ENCODE peak calls at places on chromosome 11, in ten cellular contexts. Z is lung, H is esophagus squamous epithelium, Q is AG10803, V is cardiac muscle cell, F is GM23338, M is lower leg skin, Y is lower lobe of right lung, L is fibroblast of villous mesenchyme, G is heart right ventricle. I is an unnamed sample.

GRCh38 chr11:126080206-126080941 is 17.7 kb upstream of the CDON start:
- DNase-seq in V (no peak), Z (no peak), L (no peak), Y (no peak), F (no peak), M (no peak), G (no peak), Q (no peak), H (no peak), I (no peak)

GRCh38 chr11:1608363-1608762 is at the start of gene KRTAP5-3:
- DNase-seq in Q (no peak), G (no peak), H (no peak), Y (no peak), M (no peak), Z (no peak), F (no peak), V (no peak), L (no peak), I (no peak)

GRCh38 chr11:121722431-121723256 is 269.9 kb upstream of the SORL1-AS1 start:
- DNase-seq in G (peak; percentile 80), H (no peak), F (peak; percentile 90), Z (peak; percentile 44), M (peak; percentile 73), Y (peak; percentile 52), Q (peak; percentile 86), V (peak; percentile 80), L (peak; percentile 82), I (no peak)

GRCh38 chr11:12989428-12990242 is 19.5 kb upstream of the RASSF10 start:
- DNase-seq in F (no peak), H (no peak), V (no peak), Q (no peak), M (no peak), Y (no peak), G (no peak), Z (no peak), L (no peak), I (peak; percentile 30)

GRCh38 chr11:126102436-126102894 is 39.8 kb upstream of the CDON start:
- DNase-seq in Y (peak; percentile 83), L (no peak), F (no peak), G (peak; percentile 33), M (no peak), Q (peak; percentile 12), V (peak; percentile 79), H (no peak), Z (peak; percentile 72), I (peak; percentile 53)

GRCh38 chr11:111086058-111086457 is 159.5 kb upstream of the POU2AF2 start:
- DNase-seq in M (no peak), L (no peak), Q (no peak), F (peak; percentile 21), H (no peak), Y (no peak), G (no peak), V (no peak), Z (no peak), I (peak; percentile 18)

GRCh38 chr11:33125611-33126010 is 35.7 kb downstream of the CSTF3 start:
- DNase-seq in Y (no peak), V (no peak), L (no peak), Q (no peak), G (no peak), F (peak; percentile 40), M (no peak), Z (no peak), H (no peak), I (no peak)

GRCh38 chr11:73280606-73281005 is 8.5 kb downstream of the P2RY6 start:
- DNase-seq in G (peak; percentile 40), H (no peak), F (no peak), Y (no peak), Q (no peak), V (no peak), M (no peak), L (no peak), Z (no peak), I (no peak)

GRCh38 chr11:69436041-69436982 is 45.2 kb upstream of the LINC01488 start:
- DNase-seq in Q (no peak), F (no peak), H (no peak), V (no peak), M (no peak), Y (peak; percentile 42), Z (no peak), L (no peak), G (no peak), I (no peak)

GRCh38 chr11:68896171-68896959 is 7.3 kb downstream of the MRPL21 start:
- DNase-seq in Y (no peak), L (no peak), Q (no peak), V (no peak), F (no peak), H (no peak), M (no peak), G (no peak), Z (no peak), I (no peak)

GRCh38 chr11:92163879-92164278 is 60.7 kb upstream of the FAT3 start:
- DNase-seq in Q (no peak), F (no peak), H (no peak), Z (no peak), L (no peak), V (no peak), G (no peak), M (no peak), Y (no peak), I (no peak)

GRCh38 chr11:22389526-22390282 is 51.5 kb downstream of the SLC17A6 start:
- DNase-seq in Z (no peak), F (no peak), V (no peak), G (no peak), Q (no peak), Y (no peak), L (no peak), M (no peak), H (no peak), I (no peak)
- TF ChIP-seq CTCF in Z (no peak), F (no peak), V (no peak), G (no peak), Q (no peak), Y (no peak), L (no peak), M (no peak), H (no peak), I (no peak)

GRCh38 chr11:10453261-10453660 is 1.8 kb upstream of the AMPD3 start:
- DNase-seq in V (no peak), G (no peak), Z (no peak), Q (no peak), L (no peak), F (no peak), H (no peak), Y (no peak), M (no peak), I (no peak)

GRCh38 chr11:10451399-10452116 is 3.5 kb upstream of the AMPD3 start:
- DNase-seq in Z (no peak), Q (no peak), G (no peak), L (no peak), M (no peak), V (peak; percentile 72), F (no peak), Y (no peak), H (no peak), I (peak; percentile 27)

GRCh38 chr11:10454506-10454901 is 560 bp upstream of the AMPD3 start:
- DNase-seq in F (no peak), Q (no peak), Y (no peak), V (no peak), H (no peak), L (no peak), G (no peak), M (no peak), Z (peak; percentile 11), I (no peak)

GRCh38 chr11:10452211-10452767 is 2.8 kb upstream of the AMPD3 start:
- DNase-seq in M (no peak), Y (no peak), H (no peak), G (no peak), Q (no peak), F (no peak), V (no peak), Z (no peak), L (no peak), I (no peak)

GRCh38 chr11:10450451-10451398 is 4.3 kb upstream of the AMPD3 start:
- DNase-seq in Q (peak; percentile 25), F (peak; percentile 90), H (no peak), Z (peak; percentile 71), Y (peak; percentile 79), V (peak; percentile 50), G (peak; percentile 20), M (no peak), L (peak; percentile 13), I (peak; percentile 43)
- H3K4me3 ChIP-seq in Q (peak overlapping the region; percentile 49), F (peak overlapping the region; percentile 83), H (peak overlapping the region; percentile 77), Z (peak overlapping the region; percentile 42), Y (peak overlapping the region; percentile 65), V (peak overlapping the region; percentile 31), G (peak overlapping the region; percentile 26), M (peak overlapping the region; percentile 65), L (peak overlapping the region; percentile 42), I (peak overlapping the region; percentile 34)

DNA sequence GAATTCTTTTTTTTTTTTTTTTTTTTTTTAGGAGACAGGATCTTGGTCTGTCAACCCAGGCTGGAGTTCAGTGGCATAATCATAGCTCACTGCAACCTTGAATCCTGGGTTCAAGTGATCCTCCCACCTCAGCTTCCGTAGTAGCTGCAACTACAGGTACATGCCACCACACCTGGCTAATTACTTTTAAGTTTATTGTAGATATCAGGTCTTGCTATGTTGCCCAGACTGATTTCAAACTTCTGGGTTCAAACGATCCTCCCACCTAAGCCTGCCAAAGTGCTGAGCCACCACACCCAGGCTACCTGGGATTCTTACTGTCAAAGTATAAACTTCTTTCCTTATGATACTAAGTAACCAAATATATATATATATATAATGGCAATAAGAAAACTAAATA is 50.9 kb upstream of the CHRNA10 start:
- DNase-seq in V (no peak), H (no peak), Z (no peak), G (no peak), M (no peak), F (no peak), Y (no peak), Q (no peak), L (no peak), I (no peak)
- TF ChIP-seq CTCF in V (no peak), H (no peak), Z (no peak), G (no peak), M (no peak), F (no peak), Y (no peak), Q (no peak), L (no peak), I (no peak)

GRCh38 chr11:14625804-14626203 is 17.8 kb upstream of the PDE3B start:
- DNase-seq in F (no peak), Q (no peak), V (no peak), G (no peak), M (no peak), Y (no peak), L (no peak), Z (no peak), H (no peak), I (no peak)

GRCh38 chr11:14622241-14622954 is 21.2 kb upstream of the PDE3B start:
- DNase-seq in Y (no peak), M (no peak), Q (no peak), F (peak; percentile 6), V (no peak), G (no peak), H (no peak), Z (no peak), L (peak; percentile 65), I (no peak)

GRCh38 chr11:14623036-14623435 is 20.6 kb upstream of the PDE3B start:
- DNase-seq in H (no peak), Z (no peak), F (peak; percentile 50), M (no peak), G (no peak), V (no peak), Q (no peak), Y (no peak), L (no peak), I (no peak)

DNA sequence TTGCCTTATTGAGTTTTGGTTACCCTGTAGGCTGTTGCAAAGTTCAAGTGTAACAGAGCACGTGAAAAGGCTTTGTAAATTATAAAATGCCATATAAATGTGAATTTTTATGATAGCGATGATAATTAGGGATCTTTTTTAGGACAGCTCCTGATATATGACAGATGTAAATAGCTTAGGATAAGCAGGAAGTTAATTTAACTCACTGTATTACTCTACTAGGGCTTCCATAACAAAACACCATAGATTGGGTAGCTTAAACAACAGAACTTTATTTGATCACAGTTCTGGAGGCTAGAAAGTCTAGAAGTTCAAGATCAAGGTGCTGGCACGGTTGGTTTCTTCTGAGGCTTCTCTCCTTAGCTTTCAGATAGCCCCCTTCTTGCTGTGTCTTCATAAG is 17.0 kb upstream of the PDE3B start:
- DNase-seq in Q (no peak), G (no peak), H (no peak), Z (no peak), Y (no peak), V (no peak), M (no peak), L (no peak), F (no peak), I (no peak)
- H3K4me3 ChIP-seq in Q (no peak overlapping the region), G (no peak overlapping the region), H (no peak overlapping the region), Z (no peak overlapping the region), Y (no peak overlapping the region), V (no peak overlapping the region), M (no peak overlapping the region), L (no peak overlapping the region), F (no peak overlapping the region), I (no peak overlapping the region)